ENCODE peak calls at places on chromosomes 5 and 9, in four cellular contexts. Z is GM23248, T is HCT116, J is hepatocyte. O is an unnamed sample.
A peak's percentile ranks its signal among the peaks of the same experiment; 100 is the strongest.

GRCh38 chr5:43290726-43291125 is 22.5 kb downstream of the HMGCS1 start:
- DNase-seq in J (no peak), T (no peak), Z (no peak), O (no peak)

GRCh38 chr5:130272837-130273236 is 368.6 kb downstream of the CHSY3 start:
- DNase-seq in J (no peak), T (no peak), Z (no peak), O (no peak)

GRCh38 chr5:181114844-181115778 is 15.9 kb downstream of the OR2V1 start:
- DNase-seq in Z (peak; percentile 71), J (peak; percentile 24), T (no peak), O (no peak)

GRCh38 chr9:91500509-91501011 is 76.9 kb upstream of the NFIL3 start:
- DNase-seq in T (peak; percentile 40), J (peak; percentile 61), Z (peak; percentile 95), O (no peak)

GRCh38 chr5:110054240-110054639 is 364.5 kb downstream of the MAN2A1 start:
- DNase-seq in J (peak; percentile 59), Z (peak; percentile 34), T (peak; percentile 1), O (peak; percentile 92)

GRCh38 chr9:76369583-76369982 is 24.6 kb downstream of the RFK start:
- DNase-seq in T (no peak), Z (no peak), J (peak; percentile 56), O (peak; percentile 86)

GRCh38 chr9:94108584-94108983 is 24.3 kb downstream of the PTPDC1 start:
- DNase-seq in T (no peak), J (no peak), Z (peak; percentile 1), O (no peak)

GRCh38 chr9:35844628-35845301 is 15.7 kb downstream of the TMEM8B start:
- DNase-seq in Z (peak; percentile 97), J (peak; percentile 76), T (peak; percentile 26), O (peak; percentile 76)

GRCh38 chr5:43772601-43773031 is 169.6 kb downstream of the NNT start:
- DNase-seq in Z (peak; percentile 56), T (peak; percentile 44), J (no peak), O (no peak)

GRCh38 chr5:109656829-109657228 is 32.9 kb upstream of the MAN2A1 start:
- DNase-seq in J (no peak), T (no peak), Z (peak; percentile 97), O (no peak)

GRCh38 chr5:78698218-78698751 is 49.7 kb upstream of the LHFPL2 start:
- DNase-seq in J (no peak), T (no peak), Z (peak; percentile 46), O (no peak)

GRCh38 chr9:90722116-90722515 is 79.5 kb upstream of the DIRAS2 start:
- DNase-seq in T (no peak), Z (no peak), J (peak; percentile 16), O (no peak)

GRCh38 chr9:77712533-77713130 is 64.5 kb upstream of the GNA14 start:
- DNase-seq in J (peak; percentile 33), T (no peak), Z (peak; percentile 85), O (no peak)

GRCh38 chr5:168747987-168748777 is 169.0 kb upstream of the PANK3 start:
- DNase-seq in Z (peak; percentile 43), T (peak; percentile 48), J (peak; percentile 65), O (peak; percentile 52)

GRCh38 chr9:70607926-70608325 is 193.5 kb upstream of the KLF9 start:
- DNase-seq in T (no peak), Z (no peak), J (no peak), O (peak; percentile 67)

GRCh38 chr5:43304520-43304919 is 8.7 kb downstream of the HMGCS1 start:
- DNase-seq in Z (peak; percentile 21), J (no peak), T (no peak), O (no peak)

GRCh38 chr9:20624201-20625002 is 2.1 kb upstream of the MLLT3 start:
- DNase-seq in J (peak; percentile 84), Z (peak; percentile 83), T (peak; percentile 64), O (peak; percentile 75)

GRCh38 chr9:70120834-70121510 is 77.3 kb downstream of the MAMDC2 start:
- DNase-seq in J (peak; percentile 42), T (no peak), Z (peak; percentile 98), O (no peak)

GRCh38 chr5:76626738-76627137 is 3.5 kb upstream of the F2RL2 start:
- DNase-seq in J (no peak), T (no peak), Z (no peak), O (no peak)

GRCh38 chr5:116914869-116915504 is 340.4 kb upstream of the SEMA6A start:
- DNase-seq in Z (no peak), T (no peak), J (no peak), O (no peak)
- H3K9me2 ChIP-seq in Z (no peaks in the 10 kb centered on the region), T (no peaks in the 10 kb centered on the region), J (no peaks in the 10 kb centered on the region), O (no peaks in the 10 kb centered on the region)

GRCh38 chr5:100667021-100667671 is 132.0 kb downstream of the FAM174A start:
- DNase-seq in J (no peak), Z (peak; percentile 64), T (no peak), O (no peak)
- H2AFZ ChIP-seq in J (no peak overlapping the region), Z (peak overlapping the region; percentile 17), T (peak overlapping the region; percentile 64), O (peak overlapping the region; percentile 42)

GRCh38 chr9:82891321-82891720 is 171.6 kb downstream of the RASEF start:
- DNase-seq in J (no peak), T (no peak), Z (no peak), O (no peak)

GRCh38 chr9:82893549-82893948 is 169.4 kb downstream of the RASEF start:
- DNase-seq in Z (no peak), J (no peak), T (no peak), O (no peak)

GRCh38 chr9:82890401-82890800 is 172.5 kb downstream of the RASEF start:
- DNase-seq in T (no peak), J (no peak), Z (no peak), O (no peak)

GRCh38 chr9:82890865-82891264 is 172.1 kb downstream of the RASEF start:
- DNase-seq in Z (no peak), J (no peak), T (no peak), O (no peak)

DNA sequence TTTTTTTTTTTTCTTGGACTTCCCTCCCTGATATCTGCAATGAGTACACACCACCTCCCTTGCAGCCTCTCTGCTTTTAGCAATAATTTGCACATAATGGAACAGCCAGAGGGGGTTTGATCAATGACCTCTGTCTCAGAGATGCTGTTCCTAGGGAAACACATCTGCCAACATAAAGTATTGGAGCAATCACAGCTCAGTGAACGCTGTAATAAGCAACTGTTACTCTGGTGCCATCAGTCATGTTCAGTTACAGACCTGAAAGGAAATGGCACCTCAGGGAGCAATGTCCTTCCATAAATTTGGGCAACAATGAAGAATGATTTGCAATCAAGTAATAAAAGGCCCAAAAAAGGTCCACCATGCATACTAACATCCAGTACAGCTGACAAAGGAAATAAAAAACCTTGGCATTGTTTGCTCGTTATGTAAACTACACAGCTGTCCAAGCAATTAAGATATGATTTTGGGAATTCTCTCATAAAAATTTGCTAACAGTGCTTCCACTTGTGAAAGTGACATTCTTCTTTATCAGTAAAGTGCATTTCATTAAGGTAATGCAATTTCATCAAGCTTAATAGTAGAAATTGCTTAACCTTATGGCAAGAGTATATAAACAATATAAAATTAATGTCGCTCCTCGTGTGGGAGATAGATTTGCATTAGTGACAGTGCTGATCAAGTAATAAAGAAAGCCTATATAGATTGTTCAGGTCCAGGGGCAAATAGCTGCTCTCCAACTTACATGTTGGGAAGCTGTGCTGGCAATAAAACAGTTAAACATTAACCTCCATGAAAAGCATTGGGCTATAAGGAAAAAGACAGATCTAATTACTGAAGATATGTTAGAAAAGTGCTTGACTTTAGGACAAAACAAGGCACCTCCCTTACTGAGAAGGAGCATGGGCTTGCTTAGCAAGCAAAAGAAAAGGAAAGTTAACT is 167.7 kb downstream of the RASEF start:
- DNase-seq in Z (no peak), T (no peak), J (peak; percentile 26), O (no peak)
- H3K9me2 ChIP-seq in Z (no peaks in the 10 kb centered on the region), T (no peaks in the 10 kb centered on the region), J (no peaks in the 10 kb centered on the region), O (no peaks in the 10 kb centered on the region)

DNA sequence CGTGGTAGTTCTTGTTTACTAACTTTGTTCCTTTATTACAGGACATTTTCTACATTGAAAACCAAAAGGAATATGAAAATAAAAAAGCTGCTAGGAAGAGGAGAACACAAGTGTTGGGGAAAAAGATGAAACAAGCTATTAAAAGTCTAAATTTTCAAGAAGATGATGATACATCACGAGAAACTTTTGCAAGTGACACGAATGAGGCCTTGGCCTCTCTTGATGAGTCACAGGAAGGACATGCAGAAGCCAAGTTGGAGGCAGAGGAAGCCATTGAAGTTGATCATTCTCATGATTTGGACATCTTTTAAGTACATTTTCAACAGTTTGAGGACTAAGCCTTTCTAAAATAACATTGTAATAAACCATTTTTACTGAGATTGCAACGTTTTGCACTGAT is 23.8 kb downstream of the PHAX start:
- DNase-seq in J (no peak), T (peak; percentile 73), Z (peak; percentile 97), O (no peak)
- H2AFZ ChIP-seq in J (no peak overlapping the region), T (no peak overlapping the region), Z (peak overlapping the region; percentile 36), O (no peak overlapping the region)

GRCh38 chr9:113556877-113557593 is 93.5 kb downstream of the RGS3 start:
- DNase-seq in T (no peak), J (no peak), Z (peak; percentile 66), O (no peak)
- H3K9me2 ChIP-seq in T (no peaks in the 10 kb centered on the region), J (no peaks in the 10 kb centered on the region), Z (no peaks in the 10 kb centered on the region), O (no peaks in the 10 kb centered on the region)

GRCh38 chr5:89407053-89407452 is 524.1 kb upstream of the MEF2C start:
- DNase-seq in J (no peak), Z (no peak), T (no peak), O (no peak)
- H2AFZ ChIP-seq in J (no peak overlapping the region), Z (no peak overlapping the region), T (no peak overlapping the region), O (no peak overlapping the region)

GRCh38 chr9:106738109-106738508 is 124.9 kb upstream of the ZNF462 start:
- DNase-seq in Z (no peak), J (no peak), T (no peak), O (no peak)

GRCh38 chr9:106731910-106732309 is 131.1 kb upstream of the ZNF462 start:
- DNase-seq in Z (no peak), J (no peak), T (no peak), O (no peak)

GRCh38 chr9:106733828-106734227 is 129.1 kb upstream of the ZNF462 start:
- DNase-seq in J (no peak), T (no peak), Z (no peak), O (no peak)

DNA sequence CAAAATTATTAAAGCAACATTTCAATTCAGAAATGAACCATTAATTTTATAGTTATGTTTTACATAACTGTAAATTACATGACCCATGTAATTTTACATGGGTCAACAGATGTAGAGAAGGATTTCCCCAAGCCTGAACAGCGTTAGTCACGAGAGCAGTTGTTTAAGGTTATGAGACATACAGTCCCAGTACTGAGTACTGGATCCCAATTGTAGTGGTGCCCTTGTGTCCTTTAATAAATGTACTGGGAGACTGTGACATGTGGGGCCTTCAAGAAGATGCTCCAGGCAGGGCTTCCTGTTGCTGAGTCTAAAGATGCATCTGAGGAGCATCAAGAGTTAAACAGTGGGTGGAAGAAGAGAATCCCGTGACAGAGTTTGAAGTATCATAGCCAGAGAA is 125.5 kb upstream of the ZNF462 start:
- DNase-seq in Z (no peak), J (no peak), T (no peak), O (no peak)
- H3K9me2 ChIP-seq in Z (no peaks in the 10 kb centered on the region), J (no peaks in the 10 kb centered on the region), T (no peaks in the 10 kb centered on the region), O (no peaks in the 10 kb centered on the region)

O was measured in OCI-LY7.